ENCODE peak calls at places on chromosomes 7 and 10, in ten cellular contexts. D is epithelial cell of prostate; Y is KBM-7; A is activated CD4-positive, CD25-positive, alpha-beta regulatory T cell treated with anti-CD3 and anti-CD28 coated beads, Interleukin-2, amount 50 U/mL, for 72 hours; I is psoas muscle; Z is AG04449; C is heart left ventricle; H is HT1080; T is NAMALWA; R is DMS 273 treated with DMSO at 0.1 percent for 48 hours. L is an unnamed sample.

GRCh38 chr10:17375936-17376584 is 78.3 kb downstream of the ST8SIA6 start:
- DNase-seq in D (no peak), Y (peak), A (peak), I (no peak), Z (no peak), C (no peak), H (no peak), T (peak), R (no peak), L (no peak)

GRCh38 chr10:51313259-51313658 is 239.0 kb downstream of the PRKG1 start:
- DNase-seq in D (no peak), Y (no peak), A (no peak), I (no peak), Z (no peak), C (no peak), H (no peak), T (no peak), R (no peak), L (no peak)

GRCh38 chr10:28551086-28551485 is 18.2 kb downstream of the WAC start:
- DNase-seq in D (no peak), Y (no peak), A (no peak), I (no peak), Z (no peak), C (no peak), H (peak), T (no peak), R (no peak), L (no peak)

GRCh38 chr7:157501576-157501975 is 164.8 kb downstream of the DNAJB6 start:
- DNase-seq in D (no peak), Y (no peak), A (peak), I (no peak), Z (no peak), C (no peak), H (no peak), T (no peak), R (no peak), L (no peak)

GRCh38 chr7:75642810-75643486 is 95.8 kb downstream of the HIP1 start:
- DNase-seq in D (peak), Y (peak), A (peak), I (peak), Z (no peak), C (no peak), H (peak), T (peak), R (peak), L (no peak)

GRCh38 chr10:101566333-101567164 is 21.5 kb downstream of the POLL start:
- DNase-seq in D (no peak), Y (no peak), A (no peak), I (peak), Z (no peak), C (no peak), H (no peak), T (peak), R (no peak), L (peak)

GRCh38 chr10:32446701-32447406 is 914 bp downstream of the CCDC7 start:
- DNase-seq in D (no peak), Y (peak), A (no peak), I (no peak), Z (no peak), C (no peak), H (peak), T (peak), R (peak), L (no peak)

GRCh38 chr10:95406651-95407280 is 116.0 kb upstream of the PDLIM1 start:
- DNase-seq in D (no peak), Y (no peak), A (no peak), I (peak), Z (no peak), C (peak), H (peak), T (no peak), R (no peak), L (peak)